ENCODE peak calls at places on chromosomes 3 and 15, in four cellular contexts. S is mammary epithelial cell, Y is stomach, E is brain microvascular endothelial cell. Z is an unnamed sample.

GRCh38 chr3:40427045-40427669 is 30.0 kb upstream of the RPL14 start:
- DNase-seq in Y (no peak), S (no peak), E (no peak), Z (no peak)

GRCh38 chr3:8497582-8497981 is 4.0 kb upstream of the LMCD1 start:
- DNase-seq in Y (no peak), E (peak; percentile 60), S (peak; percentile 51), Z (no peak)

GRCh38 chr15:38401101-38401500 is 52.8 kb upstream of the FAM98B start:
- DNase-seq in S (peak; percentile 4), Y (no peak), E (no peak), Z (no peak)

GRCh38 chr3:71478568-71478967 is 105.0 kb downstream of the FOXP1 start:
- DNase-seq in Y (no peak), E (no peak), S (peak; percentile 50), Z (no peak)

GRCh38 chr3:148379763-148380162 is 317.9 kb upstream of the AGTR1 start:
- DNase-seq in S (peak; percentile 35), E (peak; percentile 64), Y (no peak), Z (no peak)

GRCh38 chr3:160707187-160707789 is 30.3 kb downstream of the ARL14 start:
- DNase-seq in S (peak; percentile 36), Y (no peak), E (peak; percentile 48), Z (no peak)

GRCh38 chr3:126851934-126852333 is 131.0 kb upstream of the PLXNA1 start:
- DNase-seq in E (no peak), S (no peak), Y (no peak), Z (peak; percentile 21)

GRCh38 chr3:119809249-119810017 is 27.5 kb downstream of the NR1I2 start:
- DNase-seq in S (no peak), E (no peak), Y (no peak), Z (no peak)

GRCh38 chr3:127694467-127695215 is 21.9 kb downstream of the ABTB1 start:
- DNase-seq in Y (peak; percentile 86), S (peak; percentile 55), E (no peak), Z (no peak)

GRCh38 chr3:124282751-124283643 is 291.1 kb upstream of the ROPN1 start:
- DNase-seq in E (no peak), Y (no peak), S (no peak), Z (peak; percentile 84)

GRCh38 chr3:127200086-127200691 is 7.3 kb downstream of the PRR23E start:
- DNase-seq in E (no peak), S (no peak), Y (no peak), Z (peak; percentile 46)

GRCh38 chr15:85760049-85760448 is 34.7 kb downstream of the KLHL25 start:
- DNase-seq in S (no peak), Y (no peak), E (no peak), Z (no peak)

GRCh38 chr3:81005992-81006391 is 755.5 kb downstream of the GBE1 start:
- DNase-seq in E (no peak), Y (no peak), S (no peak), Z (no peak)

GRCh38 chr3:106881177-106881576 is 496.1 kb upstream of the CCDC54 start:
- DNase-seq in Y (no peak), E (no peak), S (no peak), Z (no peak)

GRCh38 chr3:142542054-142542453 is 36.5 kb downstream of the ATR start:
- DNase-seq in Y (no peak), E (no peak), S (no peak), Z (no peak)

GRCh38 chr3:38636881-38637280 is 12.6 kb downstream of the SCN5A start:
- DNase-seq in S (no peak), Y (no peak), E (no peak), Z (no peak)

GRCh38 chr15:42057744-42058646 is 36.4 kb downstream of the PLA2G4D start:
- DNase-seq in S (no peak), E (no peak), Y (no peak), Z (peak; percentile 67)

GRCh38 chr15:101101676-101102075 is 150.2 kb downstream of the CHSY1 start:
- DNase-seq in E (no peak), S (no peak), Y (no peak), Z (no peak)

GRCh38 chr3:15679306-15679705 is 77.8 kb downstream of the BTD start:
- DNase-seq in Y (no peak), S (no peak), E (no peak), Z (no peak)

GRCh38 chr15:91184441-91184840 is 84.4 kb downstream of the SV2B start:
- DNase-seq in S (no peak), E (no peak), Y (no peak), Z (no peak)

GRCh38 chr3:100913870-100914654 is 79.2 kb downstream of the ABI3BP start:
- DNase-seq in Y (no peak), E (peak; percentile 81), S (no peak), Z (peak; percentile 83)

GRCh38 chr3:23712095-23712494 is 93.7 kb upstream of the UBE2E1 start:
- DNase-seq in E (no peak), S (no peak), Y (no peak), Z (no peak)

GRCh38 chr15:93110502-93111040 is 21.6 kb upstream of the RGMA start:
- DNase-seq in E (no peak), Y (no peak), S (no peak), Z (no peak)

GRCh38 chr3:170469151-170470062 is 50.7 kb downstream of the CLDN11 start:
- DNase-seq in S (no peak), E (no peak), Y (no peak), Z (no peak)

DNA sequence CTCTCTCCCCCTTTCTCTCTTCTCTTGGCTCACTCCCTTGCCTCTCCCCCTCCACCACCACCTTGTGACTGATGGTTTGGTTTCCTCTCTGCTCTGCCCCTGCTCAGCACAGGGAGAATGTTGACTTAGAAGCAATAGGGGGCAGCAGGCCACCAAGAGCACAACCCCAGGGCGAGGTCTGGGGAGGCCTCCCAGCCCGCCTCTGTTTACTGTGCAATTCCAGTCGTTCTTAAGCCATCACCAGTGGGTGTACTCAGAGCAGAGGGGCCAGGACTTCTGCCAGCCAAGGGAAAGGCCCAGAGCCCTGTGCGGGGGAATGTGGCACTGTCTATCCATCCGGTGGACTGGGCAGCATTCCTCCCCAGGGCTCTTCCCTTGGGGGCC is 5.7 kb upstream of the APEH start:
- DNase-seq in S (no peak), Y (no peak), E (no peak), Z (no peak)
- TF ChIP-seq CTCF in S (no peak), Y (no peak), E (no peak), Z (no peak)

DNA sequence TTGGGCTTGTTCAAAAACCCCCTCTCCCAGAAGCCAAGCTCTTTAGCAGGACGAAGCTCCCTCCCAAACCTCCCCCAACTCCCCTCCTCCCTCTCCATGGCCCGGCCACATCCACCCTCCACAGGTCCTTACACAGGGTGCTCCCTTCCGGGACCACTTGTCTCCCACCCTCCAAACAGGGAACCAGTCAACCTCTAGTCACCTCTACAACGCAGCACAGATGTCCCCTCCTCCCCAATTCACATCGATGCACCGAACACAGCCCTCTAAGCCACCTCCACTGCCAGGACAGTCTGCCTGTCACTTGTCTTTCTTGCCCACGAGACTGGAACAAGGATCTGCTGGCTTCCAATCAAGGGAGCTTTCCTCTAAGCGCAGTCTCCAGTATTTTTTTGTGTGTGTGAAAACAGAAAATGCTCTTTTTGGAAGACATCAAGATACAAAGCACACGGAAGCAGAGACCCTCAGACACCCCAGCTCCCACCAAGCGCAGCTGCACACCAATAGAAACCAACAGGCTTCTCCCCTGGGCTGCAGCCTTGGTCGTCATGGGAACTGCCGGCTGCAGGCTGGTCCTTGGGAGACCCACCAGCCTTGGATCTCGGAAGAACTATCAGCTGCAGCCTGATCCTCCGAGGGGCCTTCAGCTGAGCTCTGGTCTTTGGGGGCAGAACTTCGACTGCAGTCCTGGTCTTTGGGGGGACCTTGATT is 26.5 kb downstream of the IQSEC1 start:
- DNase-seq in Y (no peak), E (no peak), S (no peak), Z (no peak)
- H3K4me3 ChIP-seq in Y (no peak overlapping the region), E (no peak overlapping the region), S (no peak overlapping the region), Z (no peak overlapping the region)

DNA sequence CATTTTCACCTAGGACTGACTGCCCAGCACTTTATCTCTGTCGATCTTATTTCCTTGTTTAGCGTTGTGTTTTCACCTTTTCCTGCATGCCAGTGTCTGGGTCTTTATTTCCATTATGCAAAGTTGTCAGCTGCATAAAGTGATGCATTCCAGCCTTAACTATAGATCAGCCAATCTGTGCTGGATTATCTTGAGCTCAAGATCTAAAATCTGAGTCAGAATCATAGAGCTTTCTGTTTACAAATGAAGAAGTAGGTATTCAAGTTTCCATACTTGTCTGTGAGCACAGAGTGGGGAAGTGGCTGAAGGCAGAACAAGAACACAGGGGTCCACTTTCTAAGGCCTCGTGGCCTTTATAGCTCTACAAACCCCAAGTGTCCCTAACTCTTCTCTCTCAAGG is 82.4 kb upstream of the PLCL2 start:
- DNase-seq in Y (no peak), S (no peak), E (no peak), Z (no peak)
- H3K27ac ChIP-seq in Y (no peak overlapping the region), S (no peak overlapping the region), E (no peak overlapping the region), Z (no peak overlapping the region)

GRCh38 chr3:111212511-111212910 is 140.9 kb downstream of the NECTIN3 start:
- DNase-seq in S (no peak), Y (no peak), E (no peak), Z (no peak)

GRCh38 chr3:111210866-111211564 is 139.4 kb downstream of the NECTIN3 start:
- DNase-seq in E (no peak), Y (no peak), S (no peak), Z (no peak)

GRCh38 chr3:111215481-111215880 is 143.9 kb downstream of the NECTIN3 start:
- DNase-seq in E (no peak), Y (no peak), S (peak; percentile 29), Z (no peak)

GRCh38 chr3:111210003-111210699 is 138.5 kb downstream of the NECTIN3 start:
- DNase-seq in S (peak; percentile 28), Y (no peak), E (peak; percentile 66), Z (no peak)
- TF ChIP-seq CTCF in S (peak; percentile 31), Y (no peak), E (no peak), Z (no peak)

GRCh38 chr3:43214616-43215015 is 71.7 kb upstream of the SNRK start:
- DNase-seq in E (peak; percentile 42), Y (no peak), S (peak; percentile 85), Z (no peak)
- H3K4me3 ChIP-seq in E (no peak overlapping the region), Y (no peak overlapping the region), S (no peak overlapping the region), Z (no peak overlapping the region)

Z was measured in coronary artery.